ENCODE peak calls at places on chromosomes 11 and 22, in ten cellular contexts. One of them, this sample, is unnamed. For H3K9me3, the result is how much of the 10 kb centered on the place peaks cover.

GRCh38 chr11:45901646-45902045 is 5.4 kb downstream of the FREY1 start:
- DNase-seq in body of pancreas: no peak
- DNase-seq in Peyer's patch: no peak
- DNase-seq in mammary epithelial cell: no peak
- DNase-seq in CD8-positive, alpha-beta T cell: no peak
- DNase-seq in NT2/D1: no peak
- DNase-seq in left ventricle myocardium inferior: no peak
- DNase-seq in heart left ventricle: no peak
- DNase-seq in Karpas-422: no peak
- DNase-seq in DND-41: no peak
- DNase-seq in this sample: no peak

GRCh38 chr22:40592352-40593113 is 44.0 kb downstream of the MRTFA start:
- DNase-seq in body of pancreas: no peak
- DNase-seq in DND-41: no peak
- DNase-seq in NT2/D1: no peak
- DNase-seq in Karpas-422: no peak
- DNase-seq in heart left ventricle: no peak
- DNase-seq in Peyer's patch: no peak
- DNase-seq in CD8-positive, alpha-beta T cell: no peak
- DNase-seq in mammary epithelial cell: no peak
- DNase-seq in left ventricle myocardium inferior: no peak
- DNase-seq in this sample: no peak

GRCh38 chr11:64095949-64096348 is 60.2 kb downstream of the FLRT1 start:
- DNase-seq in NT2/D1: no peak
- DNase-seq in left ventricle myocardium inferior: no peak
- DNase-seq in Peyer's patch: no peak
- DNase-seq in DND-41: no peak
- DNase-seq in body of pancreas: no peak
- DNase-seq in Karpas-422: no peak
- DNase-seq in mammary epithelial cell: no peak
- DNase-seq in heart left ventricle: no peak
- DNase-seq in CD8-positive, alpha-beta T cell: no peak
- DNase-seq in this sample: no peak

GRCh38 chr11:132114185-132114584 is 743.8 kb downstream of the NTM start:
- DNase-seq in NT2/D1: no peak
- DNase-seq in CD8-positive, alpha-beta T cell: no peak
- DNase-seq in Peyer's patch: no peak
- DNase-seq in mammary epithelial cell: no peak
- DNase-seq in DND-41: peak
- DNase-seq in body of pancreas: no peak
- DNase-seq in Karpas-422: peak
- DNase-seq in left ventricle myocardium inferior: no peak
- DNase-seq in heart left ventricle: peak
- DNase-seq in this sample: no peak

GRCh38 chr11:60121259-60121658 is 32.8 kb downstream of the MS4A2 start:
- DNase-seq in CD8-positive, alpha-beta T cell: no peak
- DNase-seq in NT2/D1: no peak
- DNase-seq in mammary epithelial cell: no peak
- DNase-seq in DND-41: no peak
- DNase-seq in body of pancreas: peak
- DNase-seq in Peyer's patch: peak
- DNase-seq in heart left ventricle: no peak
- DNase-seq in Karpas-422: peak
- DNase-seq in left ventricle myocardium inferior: no peak
- DNase-seq in this sample: no peak

GRCh38 chr11:13278620-13279486 is 1.3 kb downstream of the BMAL1 start:
- DNase-seq in DND-41: no peak
- DNase-seq in Peyer's patch: no peak
- DNase-seq in heart left ventricle: no peak
- DNase-seq in Karpas-422: no peak
- DNase-seq in body of pancreas: peak
- DNase-seq in CD8-positive, alpha-beta T cell: no peak
- DNase-seq in NT2/D1: no peak
- DNase-seq in left ventricle myocardium inferior: peak
- DNase-seq in mammary epithelial cell: no peak
- DNase-seq in this sample: no peak

GRCh38 chr11:35525501-35526175 is at the start of gene PAMR1:
- DNase-seq in heart left ventricle: peak
- DNase-seq in Peyer's patch: peak
- DNase-seq in CD8-positive, alpha-beta T cell: no peak
- DNase-seq in mammary epithelial cell: peak
- DNase-seq in body of pancreas: peak
- DNase-seq in left ventricle myocardium inferior: peak
- DNase-seq in NT2/D1: no peak
- DNase-seq in Karpas-422: no peak
- DNase-seq in DND-41: peak
- DNase-seq in this sample: peak

GRCh38 chr11:9861860-9862725 is 198.2 kb downstream of the SWAP70 start:
- DNase-seq in body of pancreas: peak
- DNase-seq in CD8-positive, alpha-beta T cell: peak
- DNase-seq in DND-41: peak
- DNase-seq in Peyer's patch: no peak
- DNase-seq in left ventricle myocardium inferior: no peak
- DNase-seq in heart left ventricle: peak
- DNase-seq in NT2/D1: peak
- DNase-seq in Karpas-422: peak
- DNase-seq in mammary epithelial cell: peak
- DNase-seq in this sample: peak

GRCh38 chr11:108122166-108122628 is 830 bp downstream of the ACAT1 start:
- DNase-seq in heart left ventricle: no peak
- DNase-seq in NT2/D1: no peak
- DNase-seq in CD8-positive, alpha-beta T cell: no peak
- DNase-seq in body of pancreas: peak
- DNase-seq in DND-41: no peak
- DNase-seq in Karpas-422: no peak
- DNase-seq in left ventricle myocardium inferior: no peak
- DNase-seq in mammary epithelial cell: no peak
- DNase-seq in Peyer's patch: no peak
- DNase-seq in this sample: no peak

GRCh38 chr22:47238886-47239860 is 476.7 kb downstream of the TBC1D22A start:
- DNase-seq in Karpas-422: no peak
- DNase-seq in left ventricle myocardium inferior: no peak
- DNase-seq in Peyer's patch: no peak
- DNase-seq in heart left ventricle: no peak
- DNase-seq in DND-41: no peak
- DNase-seq in body of pancreas: no peak
- DNase-seq in NT2/D1: no peak
- DNase-seq in mammary epithelial cell: no peak
- DNase-seq in CD8-positive, alpha-beta T cell: no peak
- DNase-seq in this sample: no peak

GRCh38 chr11:131092469-131092868 is 176.2 kb upstream of the SNX19 start:
- DNase-seq in Karpas-422: no peak
- DNase-seq in left ventricle myocardium inferior: no peak
- DNase-seq in DND-41: no peak
- DNase-seq in CD8-positive, alpha-beta T cell: no peak
- DNase-seq in NT2/D1: no peak
- DNase-seq in heart left ventricle: no peak
- DNase-seq in body of pancreas: no peak
- DNase-seq in mammary epithelial cell: no peak
- DNase-seq in Peyer's patch: no peak
- DNase-seq in this sample: no peak

GRCh38 chr11:69832561-69833413 is 13.6 kb upstream of the FGF3 start:
- DNase-seq in Karpas-422: no peak
- DNase-seq in NT2/D1: no peak
- DNase-seq in heart left ventricle: no peak
- DNase-seq in body of pancreas: no peak
- DNase-seq in mammary epithelial cell: no peak
- DNase-seq in left ventricle myocardium inferior: no peak
- DNase-seq in DND-41: no peak
- DNase-seq in CD8-positive, alpha-beta T cell: no peak
- DNase-seq in Peyer's patch: peak
- DNase-seq in this sample: peak

GRCh38 chr11:83007909-83008580 is 63.7 kb downstream of the RAB30 start:
- DNase-seq in Karpas-422: peak
- DNase-seq in body of pancreas: peak
- DNase-seq in NT2/D1: no peak
- DNase-seq in Peyer's patch: peak
- DNase-seq in CD8-positive, alpha-beta T cell: no peak
- DNase-seq in DND-41: no peak
- DNase-seq in heart left ventricle: peak
- DNase-seq in mammary epithelial cell: no peak
- DNase-seq in left ventricle myocardium inferior: peak
- DNase-seq in this sample: no peak

GRCh38 chr11:68146010-68146540 is 24.9 kb upstream of the CHKA start:
- DNase-seq in Peyer's patch: peak
- DNase-seq in Karpas-422: no peak
- DNase-seq in left ventricle myocardium inferior: peak
- DNase-seq in NT2/D1: no peak
- DNase-seq in DND-41: no peak
- DNase-seq in body of pancreas: peak
- DNase-seq in mammary epithelial cell: no peak
- DNase-seq in CD8-positive, alpha-beta T cell: no peak
- DNase-seq in heart left ventricle: peak
- DNase-seq in this sample: peak

GRCh38 chr11:123833095-123833494 is 26.9 kb upstream of the OR6M1 start:
- DNase-seq in Peyer's patch: no peak
- DNase-seq in mammary epithelial cell: peak
- DNase-seq in heart left ventricle: no peak
- DNase-seq in body of pancreas: no peak
- DNase-seq in NT2/D1: no peak
- DNase-seq in left ventricle myocardium inferior: no peak
- DNase-seq in DND-41: no peak
- DNase-seq in CD8-positive, alpha-beta T cell: no peak
- DNase-seq in Karpas-422: no peak
- DNase-seq in this sample: no peak

GRCh38 chr11:119728651-119729580 is at the start of gene NECTIN1:
- DNase-seq in Karpas-422: peak
- DNase-seq in NT2/D1: peak
- DNase-seq in heart left ventricle: peak
- DNase-seq in mammary epithelial cell: peak
- DNase-seq in left ventricle myocardium inferior: peak
- DNase-seq in DND-41: peak
- DNase-seq in body of pancreas: peak
- DNase-seq in CD8-positive, alpha-beta T cell: peak
- DNase-seq in Peyer's patch: peak
- DNase-seq in this sample: peak

GRCh38 chr11:68567553-68567952 is 107.0 kb downstream of the PPP6R3 start:
- DNase-seq in body of pancreas: no peak
- DNase-seq in Peyer's patch: no peak
- DNase-seq in DND-41: no peak
- DNase-seq in left ventricle myocardium inferior: no peak
- DNase-seq in CD8-positive, alpha-beta T cell: no peak
- DNase-seq in NT2/D1: no peak
- DNase-seq in heart left ventricle: no peak
- DNase-seq in mammary epithelial cell: no peak
- DNase-seq in Karpas-422: no peak
- DNase-seq in this sample: no peak

GRCh38 chr11:117437791-117438130 is 110.1 kb downstream of the CEP164 start:
- DNase-seq in DND-41: no peak
- DNase-seq in mammary epithelial cell: no peak
- DNase-seq in Peyer's patch: no peak
- DNase-seq in Karpas-422: no peak
- DNase-seq in CD8-positive, alpha-beta T cell: no peak
- DNase-seq in left ventricle myocardium inferior: no peak
- DNase-seq in heart left ventricle: no peak
- DNase-seq in NT2/D1: no peak
- DNase-seq in body of pancreas: no peak
- DNase-seq in this sample: no peak

GRCh38 chr11:65892661-65893317 is 2.3 kb downstream of the CCDC85B start:
- DNase-seq in left ventricle myocardium inferior: no peak
- DNase-seq in Karpas-422: peak
- DNase-seq in CD8-positive, alpha-beta T cell: no peak
- DNase-seq in NT2/D1: no peak
- DNase-seq in mammary epithelial cell: no peak
- DNase-seq in heart left ventricle: no peak
- DNase-seq in DND-41: no peak
- DNase-seq in Peyer's patch: no peak
- DNase-seq in body of pancreas: no peak
- DNase-seq in this sample: no peak
- H3K4me3 ChIP-seq in left ventricle myocardium inferior: peak
- H3K4me3 ChIP-seq in Karpas-422: peak
- H3K4me3 ChIP-seq in CD8-positive, alpha-beta T cell: peak
- H3K4me3 ChIP-seq in NT2/D1: no peak
- H3K4me3 ChIP-seq in mammary epithelial cell: no peak
- H3K4me3 ChIP-seq in heart left ventricle: no peak
- H3K4me3 ChIP-seq in DND-41: no peak
- H3K4me3 ChIP-seq in Peyer's patch: no peak
- H3K4me3 ChIP-seq in body of pancreas: no peak
- H3K4me3 ChIP-seq in this sample: no peak

DNA sequence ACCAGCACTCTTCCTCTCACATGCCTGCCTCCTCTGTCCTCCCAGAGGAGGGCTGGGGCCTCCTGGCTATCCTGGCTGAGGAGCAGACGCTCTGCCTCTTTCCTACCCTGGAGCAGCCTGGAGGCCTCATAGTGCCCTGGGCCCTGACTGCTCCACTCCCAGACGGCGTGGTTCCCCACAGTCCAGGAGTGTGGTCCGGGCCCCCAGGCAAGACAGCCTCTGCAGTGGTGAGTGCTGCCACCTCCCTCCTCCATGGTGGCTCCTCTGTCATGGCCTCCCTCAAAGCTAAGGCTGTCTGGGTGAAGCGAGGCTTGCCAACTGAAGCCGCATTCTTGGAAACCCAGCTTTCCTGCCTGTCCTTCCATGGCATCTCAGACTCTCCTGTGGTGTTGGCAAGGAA is 19.8 kb downstream of the GAB4 start:
- DNase-seq in left ventricle myocardium inferior: no peak
- DNase-seq in CD8-positive, alpha-beta T cell: no peak
- DNase-seq in Peyer's patch: no peak
- DNase-seq in DND-41: no peak
- DNase-seq in Karpas-422: no peak
- DNase-seq in NT2/D1: no peak
- DNase-seq in heart left ventricle: no peak
- DNase-seq in mammary epithelial cell: no peak
- DNase-seq in body of pancreas: no peak
- DNase-seq in this sample: no peak
- H3K9me3 ChIP-seq in left ventricle myocardium inferior: under half
- H3K9me3 ChIP-seq in CD8-positive, alpha-beta T cell: under half
- H3K9me3 ChIP-seq in Peyer's patch: under half
- H3K9me3 ChIP-seq in DND-41: under half
- H3K9me3 ChIP-seq in Karpas-422: under half
- H3K9me3 ChIP-seq in NT2/D1: under half
- H3K9me3 ChIP-seq in heart left ventricle: under half
- H3K9me3 ChIP-seq in mammary epithelial cell: under half
- H3K9me3 ChIP-seq in body of pancreas: under half
- H3K9me3 ChIP-seq in this sample: under half

DNA sequence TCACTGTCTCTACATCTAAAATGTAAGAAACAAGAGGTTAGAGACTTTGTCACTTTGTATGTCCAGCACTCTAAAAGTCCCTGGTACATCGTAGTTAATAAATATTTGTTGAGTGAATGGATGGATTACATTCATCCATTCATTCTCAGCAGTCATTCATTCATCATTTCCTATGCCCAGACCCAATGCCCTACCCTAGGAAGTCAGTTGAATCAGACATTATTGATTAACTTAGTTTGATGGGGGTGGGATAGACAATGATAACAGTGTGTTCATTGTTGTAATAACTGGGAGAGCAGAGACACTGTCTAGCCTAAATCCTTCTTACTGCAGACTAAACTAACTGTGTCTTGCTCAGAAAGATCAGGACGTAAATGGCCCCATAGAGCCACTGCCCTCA is 1.2 kb upstream of the CENPM start:
- DNase-seq in body of pancreas: no peak
- DNase-seq in heart left ventricle: no peak
- DNase-seq in mammary epithelial cell: no peak
- DNase-seq in Karpas-422: no peak
- DNase-seq in Peyer's patch: no peak
- DNase-seq in CD8-positive, alpha-beta T cell: no peak
- DNase-seq in left ventricle myocardium inferior: no peak
- DNase-seq in NT2/D1: no peak
- DNase-seq in DND-41: no peak
- DNase-seq in this sample: no peak
- H3K4me3 ChIP-seq in body of pancreas: no peak
- H3K4me3 ChIP-seq in heart left ventricle: no peak
- H3K4me3 ChIP-seq in mammary epithelial cell: no peak
- H3K4me3 ChIP-seq in Karpas-422: peak
- H3K4me3 ChIP-seq in Peyer's patch: no peak
- H3K4me3 ChIP-seq in CD8-positive, alpha-beta T cell: no peak
- H3K4me3 ChIP-seq in left ventricle myocardium inferior: no peak
- H3K4me3 ChIP-seq in NT2/D1: no peak
- H3K4me3 ChIP-seq in DND-41: peak
- H3K4me3 ChIP-seq in this sample: no peak

GRCh38 chr11:79374707-79375106 is 66.1 kb downstream of the TENM4 start:
- DNase-seq in mammary epithelial cell: no peak
- DNase-seq in left ventricle myocardium inferior: no peak
- DNase-seq in Peyer's patch: no peak
- DNase-seq in Karpas-422: no peak
- DNase-seq in CD8-positive, alpha-beta T cell: no peak
- DNase-seq in DND-41: no peak
- DNase-seq in heart left ventricle: no peak
- DNase-seq in NT2/D1: no peak
- DNase-seq in body of pancreas: no peak
- DNase-seq in this sample: no peak
- H3K9me3 ChIP-seq in mammary epithelial cell: under half
- H3K9me3 ChIP-seq in left ventricle myocardium inferior: under half
- H3K9me3 ChIP-seq in Peyer's patch: under half
- H3K9me3 ChIP-seq in Karpas-422: under half
- H3K9me3 ChIP-seq in CD8-positive, alpha-beta T cell: under half
- H3K9me3 ChIP-seq in DND-41: under half
- H3K9me3 ChIP-seq in heart left ventricle: under half
- H3K9me3 ChIP-seq in NT2/D1: under half
- H3K9me3 ChIP-seq in body of pancreas: under half
- H3K9me3 ChIP-seq in this sample: under half

This sample was measured in sigmoid colon.